ENCODE peak calls at places on chromosomes 13 and 19, in four cellular contexts. L, Q, H and R are unnamed samples.

GRCh38 chr13:45878966-45879365 is 27.4 kb upstream of the SIAH3 start:
- DNase-seq in L (no peak), Q (no peak), H (no peak), R (no peak)

GRCh38 chr19:12953456-12954149 is 3.4 kb downstream of the GADD45GIP1 start:
- DNase-seq in L (no peak), Q (no peak), H (no peak), R (no peak)

GRCh38 chr19:2145831-2146241 is 5.5 kb downstream of the AP3D1 start:
- DNase-seq in L (no peak), Q (peak; percentile 34), H (peak; percentile 21), R (no peak)

GRCh38 chr13:31053098-31053497 is 108.6 kb downstream of the HSPH1 start:
- DNase-seq in L (peak; percentile 83), Q (peak; percentile 59), H (peak; percentile 37), R (peak; percentile 42)

GRCh38 chr13:40536443-40537113 is 129.9 kb downstream of the FOXO1 start:
- DNase-seq in L (peak; percentile 63), Q (no peak), H (no peak), R (no peak)

GRCh38 chr19:771332-771785 is 20.4 kb downstream of the MISP start:
- DNase-seq in L (no peak), Q (peak; percentile 39), H (peak; percentile 43), R (peak; percentile 60)

GRCh38 chr13:96946709-96947311 is 47.5 kb downstream of the OXGR1 start:
- DNase-seq in L (no peak), Q (no peak), H (no peak), R (no peak)

GRCh38 chr13:32298695-32299094 is 16.5 kb downstream of the ZAR1L start:
- DNase-seq in L (no peak), Q (no peak), H (no peak), R (no peak)

GRCh38 chr19:9848060-9848459 is 12.9 kb downstream of the PIN1 start:
- DNase-seq in L (no peak), Q (no peak), H (no peak), R (no peak)

GRCh38 chr13:91278291-91278690 is 69.2 kb upstream of the MIR17HG start:
- DNase-seq in L (no peak), Q (no peak), H (no peak), R (no peak)

GRCh38 chr13:36710396-36710795 is 36.6 kb downstream of the SERTM1 start:
- DNase-seq in L (no peak), Q (no peak), H (no peak), R (no peak)

GRCh38 chr19:22708983-22709382 is 74.9 kb downstream of the ZNF492 start:
- DNase-seq in L (no peak), Q (no peak), H (no peak), R (no peak)

GRCh38 chr19:43778651-43779050 is 2.1 kb downstream of the KCNN4 start:
- DNase-seq in L (no peak), Q (no peak), H (no peak), R (no peak)

GRCh38 chr13:22091222-22091970 is 420.5 kb downstream of the FGF9 start:
- DNase-seq in L (no peak), Q (no peak), H (peak; percentile 79), R (peak; percentile 86)

GRCh38 chr13:80873589-80873988 is 532.7 kb upstream of the SPRY2 start:
- DNase-seq in L (no peak), Q (peak; percentile 8), H (no peak), R (no peak)

GRCh38 chr13:30569901-30570576 is 47.7 kb upstream of the USPL1 start:
- DNase-seq in L (no peak), Q (peak; percentile 99), H (peak; percentile 99), R (peak; percentile 94)

GRCh38 chr13:48125794-48126228 is 30.9 kb upstream of the MED4 start:
- DNase-seq in L (no peak), Q (peak; percentile 61), H (no peak), R (peak; percentile 43)

GRCh38 chr19:7159105-7159933 is 89.8 kb downstream of the ZNF557 start:
- DNase-seq in L (no peak), Q (peak; percentile 72), H (peak; percentile 95), R (peak; percentile 94)

GRCh38 chr13:99639126-99639525 is 137.9 kb downstream of the TM9SF2 start:
- DNase-seq in L (no peak), Q (no peak), H (no peak), R (no peak)

GRCh38 chr13:21338156-21338555 is 120.9 kb downstream of the ZDHHC20 start:
- DNase-seq in L (no peak), Q (no peak), H (no peak), R (no peak)

GRCh38 chr13:48902421-48902820 is 73.3 kb upstream of the FNDC3A start:
- DNase-seq in L (no peak), Q (no peak), H (peak; percentile 19), R (peak; percentile 10)

GRCh38 chr13:32878172-32878571 is 138.1 kb upstream of the KL start:
- DNase-seq in L (no peak), Q (peak; percentile 71), H (peak; percentile 73), R (peak; percentile 12)

GRCh38 chr13:63120883-63121282 is 1705.2 kb upstream of the PCDH20 start:
- DNase-seq in L (no peak), Q (no peak), H (no peak), R (no peak)

GRCh38 chr13:63124863-63125262 is 1709.2 kb upstream of the PCDH20 start:
- DNase-seq in L (no peak), Q (peak; percentile 25), H (peak; percentile 60), R (peak; percentile 21)
- TF ChIP-seq CTCF in L (no peak), Q (no peak), H (peak; percentile 54), R (peak; percentile 55)

GRCh38 chr13:26541041-26541440 is 16.4 kb upstream of the WASF3 start:
- DNase-seq in L (no peak), Q (no peak), H (no peak), R (no peak)

GRCh38 chr13:26540319-26540718 is 17.2 kb upstream of the WASF3 start:
- DNase-seq in L (no peak), Q (no peak), H (no peak), R (no peak)

GRCh38 chr13:26539738-26540292 is 17.7 kb upstream of the WASF3 start:
- DNase-seq in L (no peak), Q (no peak), H (no peak), R (no peak)

GRCh38 chr13:26541678-26542553 is 15.6 kb upstream of the WASF3 start:
- DNase-seq in L (no peak), Q (no peak), H (no peak), R (no peak)

DNA sequence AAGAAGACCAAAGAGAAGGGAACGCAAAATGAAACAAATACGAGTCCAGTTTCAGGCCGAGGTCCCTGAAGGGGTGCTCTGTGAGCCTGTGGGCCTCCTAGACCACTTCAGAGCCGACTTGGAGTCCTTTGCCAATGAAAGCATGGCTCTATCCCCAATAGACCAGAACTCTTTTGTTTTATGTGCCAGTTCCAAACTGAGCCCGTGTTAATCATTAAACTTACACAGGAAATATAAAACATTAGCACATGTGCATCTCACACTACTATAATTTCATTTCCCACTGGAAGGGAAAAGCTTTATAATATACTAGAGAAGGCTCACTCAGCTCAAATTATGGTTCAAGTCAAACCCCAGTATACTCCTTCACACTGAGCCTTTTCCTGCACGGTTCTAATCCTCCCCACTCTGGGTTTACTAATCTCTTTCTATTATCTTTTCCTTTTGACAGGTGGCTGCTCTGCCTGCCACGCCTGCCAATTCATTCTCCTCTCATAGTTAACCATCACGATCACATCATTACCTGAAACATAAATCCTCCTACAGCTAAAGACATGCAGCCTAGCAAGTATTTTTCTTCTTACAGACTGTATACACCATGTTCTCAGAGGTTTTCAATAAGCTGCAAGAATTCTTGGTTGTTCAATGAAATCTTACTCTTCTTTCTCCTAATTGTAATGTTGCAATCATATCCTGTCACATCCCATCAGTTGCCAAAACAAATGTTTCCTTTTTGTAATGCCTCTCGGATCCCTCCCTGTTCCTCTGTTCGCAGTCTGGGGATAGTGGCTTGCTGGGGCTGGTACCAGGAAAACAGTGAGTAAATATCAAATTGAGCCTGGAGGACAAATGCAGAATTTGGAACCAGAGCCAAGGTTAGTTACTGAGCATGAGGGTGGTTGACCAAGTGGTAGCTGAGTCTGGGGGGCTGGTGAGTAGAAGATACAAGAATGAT is 18.8 kb upstream of the WASF3 start:
- DNase-seq in L (no peak), Q (no peak), H (no peak), R (no peak)
- H3K4me3 ChIP-seq in L (no peak overlapping the region), Q (no peak overlapping the region), H (no peak overlapping the region), R (no peak overlapping the region)

GRCh38 chr13:75803175-75803611 is 167.1 kb downstream of the LMO7 start:
- DNase-seq in L (no peak), Q (no peak), H (no peak), R (no peak)

GRCh38 chr13:75798353-75799245 is 162.5 kb downstream of the LMO7 start:
- DNase-seq in L (no peak), Q (peak; percentile 73), H (peak; percentile 65), R (peak; percentile 53)

GRCh38 chr13:75802161-75802560 is 166.0 kb downstream of the LMO7 start:
- DNase-seq in L (no peak), Q (no peak), H (no peak), R (no peak)

GRCh38 chr13:75801388-75801787 is 165.3 kb downstream of the LMO7 start:
- DNase-seq in L (no peak), Q (no peak), H (no peak), R (no peak)

DNA sequence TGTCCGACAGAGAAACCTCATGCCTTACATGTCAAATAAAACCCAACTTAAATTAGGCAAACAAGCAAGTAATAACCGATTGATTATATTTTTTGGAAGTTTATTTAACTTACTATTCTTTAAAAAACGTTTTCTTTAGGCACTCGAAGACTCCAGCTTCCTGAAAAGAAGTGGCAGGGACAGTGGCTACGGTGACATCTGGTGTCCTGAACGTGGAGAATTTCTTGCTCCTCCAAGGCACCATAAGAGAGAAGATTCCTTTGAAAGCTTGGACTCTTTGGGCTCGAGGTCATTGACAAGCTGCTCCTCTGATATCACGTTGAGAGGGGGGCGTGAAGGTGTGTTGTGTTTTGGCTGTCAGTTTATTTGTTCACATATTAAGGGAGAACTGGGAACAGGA is 164.4 kb downstream of the LMO7 start:
- DNase-seq in L (no peak), Q (no peak), H (no peak), R (no peak)
- TF ChIP-seq CTCF in L (no peak), Q (no peak), H (no peak), R (no peak)

DNA sequence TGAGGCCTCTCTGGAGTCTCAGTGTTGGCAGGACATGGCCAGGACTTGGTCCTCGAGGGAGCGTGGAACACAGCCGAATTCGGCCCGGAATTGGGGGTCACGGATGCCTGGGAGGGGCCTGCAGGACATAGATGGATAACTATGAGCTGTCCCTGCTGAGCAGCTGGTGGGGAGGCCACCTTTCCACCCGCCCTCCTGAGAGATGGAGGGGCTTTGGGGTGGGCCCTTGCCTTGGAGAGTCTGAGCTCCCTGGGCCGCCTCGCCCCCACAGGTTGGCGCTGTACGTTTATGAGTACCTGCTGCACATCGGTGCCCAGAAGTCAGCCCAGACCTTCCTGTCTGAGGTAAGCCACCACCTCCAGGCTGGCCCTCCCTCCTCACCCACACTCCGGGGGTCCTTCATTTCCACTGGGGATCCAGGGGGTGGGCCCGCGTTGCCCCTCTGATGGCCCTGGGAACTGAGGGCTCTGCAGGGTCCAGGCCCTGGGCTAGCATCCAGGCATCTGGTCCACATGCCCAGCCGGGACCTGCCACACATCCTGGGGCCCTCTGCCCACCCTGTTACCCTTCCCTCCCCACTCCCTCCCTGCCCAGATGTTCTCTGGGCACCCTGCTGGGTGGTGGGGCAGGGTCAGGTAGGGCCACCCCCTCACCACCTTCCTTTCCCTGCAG is 8.0 kb downstream of the SSBP4 start:
- DNase-seq in L (no peak), Q (no peak), H (no peak), R (no peak)
- H3K4me3 ChIP-seq in L (no peak overlapping the region), Q (no peak overlapping the region), H (no peak overlapping the region), R (no peak overlapping the region)